ENCODE peak calls at places on chromosomes 13 and 19, in six cellular contexts. I, X, W, A, B and N are unnamed samples.

GRCh38 chr19:38079926-38080380 is 144.1 kb downstream of the DPF1 start:
- DNase-seq in B (peak; percentile 86), I (peak; percentile 27), X (no peak), A (no peak), W (peak; percentile 92), N (no peak)

GRCh38 chr19:45137179-45137761 is 23.5 kb downstream of the NKPD1 start:
- DNase-seq in I (no peak), X (peak; percentile 70), W (no peak), A (no peak), B (no peak), N (no peak)

GRCh38 chr13:112990783-112991182 is 21.8 kb downstream of the MCF2L start:
- DNase-seq in A (no peak), W (no peak), B (no peak), I (no peak), X (no peak), N (peak; percentile 69)

GRCh38 chr13:25237083-25237482 is 50.2 kb downstream of the MTMR6 start:
- DNase-seq in B (no peak), W (no peak), X (no peak), I (no peak), A (no peak), N (no peak)

GRCh38 chr19:17829855-17830566 is 8.7 kb upstream of the INSL3 start:
- DNase-seq in W (peak; percentile 73), X (no peak), A (peak; percentile 89), I (no peak), B (peak; percentile 84), N (peak; percentile 59)

GRCh38 chr13:110818747-110819146 is 96.1 kb downstream of the ANKRD10 start:
- DNase-seq in A (no peak), B (no peak), W (no peak), I (no peak), X (no peak), N (no peak)

GRCh38 chr13:97275265-97275664 is 53.1 kb downstream of the MBNL2 start:
- DNase-seq in A (no peak), W (peak; percentile 93), X (no peak), I (peak; percentile 62), B (peak; percentile 75), N (no peak)

GRCh38 chr13:62337109-62337880 is 921.6 kb upstream of the PCDH20 start:
- DNase-seq in B (no peak), W (no peak), A (no peak), I (no peak), X (no peak), N (no peak)

GRCh38 chr19:30739394-30739793 is 367.2 kb downstream of the ZNF536 start:
- DNase-seq in X (no peak), W (peak; percentile 6), A (no peak), I (no peak), B (no peak), N (no peak)

DNA sequence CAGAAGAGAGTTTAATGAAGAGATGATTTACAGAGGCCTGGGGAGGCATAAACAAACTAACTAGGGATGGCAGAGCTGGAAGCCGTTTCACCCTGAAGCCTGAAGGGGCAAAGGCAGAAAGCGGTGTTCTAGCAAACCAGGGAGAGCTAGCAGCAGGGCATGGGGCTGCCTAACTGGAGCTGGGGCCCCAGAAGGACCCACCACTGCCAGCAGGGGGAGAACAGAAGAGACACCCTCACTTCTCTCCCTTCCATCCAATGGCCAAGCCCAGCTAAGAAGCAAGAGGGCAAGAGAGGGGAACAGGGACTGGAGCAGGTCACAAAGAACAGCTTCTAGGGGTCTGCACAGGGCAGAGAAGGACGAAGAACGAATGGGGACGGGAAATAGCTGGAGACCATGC is 195.5 kb downstream of the KATNAL1 start:
- DNase-seq in I (peak; percentile 50), B (no peak), X (no peak), W (peak; percentile 19), A (no peak), N (no peak)
- TF ChIP-seq CTCF in I (peak; percentile 33), B (peak; percentile 35), X (no peak), W (peak; percentile 11), A (no peak), N (no peak)

DNA sequence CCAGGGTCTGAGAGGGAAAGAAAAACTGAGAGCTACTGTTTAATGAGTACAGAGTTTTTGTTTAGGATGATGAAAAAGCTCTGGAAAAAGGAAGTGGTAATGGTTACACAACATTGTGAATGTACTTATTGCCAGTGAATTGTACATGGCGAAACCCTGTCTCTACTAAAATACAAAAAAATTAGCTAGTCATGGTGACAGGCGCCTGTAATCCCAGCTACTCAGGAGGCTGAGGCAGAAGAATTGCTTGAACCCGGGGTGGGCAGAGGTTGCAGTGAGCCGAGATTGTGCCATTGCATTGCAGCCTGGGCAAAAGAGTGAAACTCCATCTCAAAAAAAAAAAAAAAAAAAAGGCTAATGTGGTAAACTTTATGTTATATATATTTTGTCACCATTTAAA is 96.3 kb downstream of the VWA8 start:
- DNase-seq in I (no peak), W (no peak), A (no peak), X (no peak), B (no peak), N (no peak)
- TF ChIP-seq CTCF in I (no peak), W (no peak), A (no peak), X (no peak), B (no peak), N (no peak)

GRCh38 chr19:35757749-35758608 is at the start of gene PROSER3:
- DNase-seq in B (peak; percentile 97), X (peak; percentile 97), I (peak; percentile 100), A (peak; percentile 98), W (peak; percentile 100), N (peak; percentile 96)
- TF ChIP-seq CTCF in B (no peak), X (no peak), I (no peak), A (no peak), W (no peak), N (no peak)

GRCh38 chr13:108915095-108915633 is 285.8 kb downstream of the MYO16 start:
- DNase-seq in I (peak; percentile 66), B (peak; percentile 31), W (peak; percentile 76), A (no peak), X (no peak), N (no peak)
- TF ChIP-seq CTCF in I (peak; percentile 90), B (peak; percentile 72), W (peak; percentile 77), A (peak; percentile 12), X (peak; percentile 46), N (no peak)

GRCh38 chr13:76683854-76684253 is 202.4 kb downstream of the KCTD12 start:
- DNase-seq in A (no peak), I (no peak), B (no peak), W (no peak), X (no peak), N (no peak)

GRCh38 chr13:76684336-76684735 is 201.9 kb downstream of the KCTD12 start:
- DNase-seq in A (no peak), X (no peak), I (no peak), W (peak; percentile 51), B (no peak), N (no peak)

GRCh38 chr13:76685938-76686337 is 200.3 kb downstream of the KCTD12 start:
- DNase-seq in W (no peak), X (no peak), A (no peak), I (no peak), B (no peak), N (no peak)

GRCh38 chr13:76690611-76691010 is 195.6 kb downstream of the KCTD12 start:
- DNase-seq in I (no peak), W (no peak), X (no peak), B (no peak), A (no peak), N (no peak)

GRCh38 chr13:76687467-76687866 is 198.7 kb downstream of the KCTD12 start:
- DNase-seq in B (no peak), I (no peak), W (no peak), X (no peak), A (no peak), N (no peak)
- TF ChIP-seq CTCF in B (no peak), I (no peak), W (no peak), X (no peak), A (no peak), N (no peak)